ENCODE peak calls at places on chromosomes 12 and 14, in six cellular contexts. One of them, this sample, is unnamed.

GRCh38 chr12:49983892-49984291 is 11.1 kb downstream of the AQP6 start:
- DNase-seq in fibroblast of lung: peak
- DNase-seq in B cell: no peak
- DNase-seq in foreskin fibroblast: peak
- DNase-seq in CD4-positive, alpha-beta T cell: no peak
- DNase-seq in endothelial cell of umbilical vein: peak
- DNase-seq in this sample: no peak

GRCh38 chr12:105272152-105272551 is 36.2 kb upstream of the APPL2 start:
- DNase-seq in CD4-positive, alpha-beta T cell: no peak
- DNase-seq in endothelial cell of umbilical vein: no peak
- DNase-seq in fibroblast of lung: no peak
- DNase-seq in B cell: no peak
- DNase-seq in foreskin fibroblast: no peak
- DNase-seq in this sample: no peak

GRCh38 chr12:110889361-110889760 is 31.0 kb downstream of the MYL2 start:
- DNase-seq in B cell: no peak
- DNase-seq in foreskin fibroblast: no peak
- DNase-seq in endothelial cell of umbilical vein: no peak
- DNase-seq in CD4-positive, alpha-beta T cell: no peak
- DNase-seq in fibroblast of lung: no peak
- DNase-seq in this sample: no peak

GRCh38 chr14:73754911-73755360 is 40.8 kb upstream of the PNMA1 start:
- DNase-seq in endothelial cell of umbilical vein: peak
- DNase-seq in B cell: no peak
- DNase-seq in fibroblast of lung: peak
- DNase-seq in CD4-positive, alpha-beta T cell: no peak
- DNase-seq in foreskin fibroblast: no peak
- DNase-seq in this sample: no peak

GRCh38 chr12:25789520-25789919 is 169.0 kb upstream of the RASSF8 start:
- DNase-seq in foreskin fibroblast: peak
- DNase-seq in CD4-positive, alpha-beta T cell: no peak
- DNase-seq in endothelial cell of umbilical vein: peak
- DNase-seq in fibroblast of lung: peak
- DNase-seq in B cell: no peak
- DNase-seq in this sample: no peak

GRCh38 chr12:53182836-53183235 is 2.1 kb upstream of the CSAD start:
- DNase-seq in foreskin fibroblast: no peak
- DNase-seq in B cell: no peak
- DNase-seq in CD4-positive, alpha-beta T cell: no peak
- DNase-seq in endothelial cell of umbilical vein: peak
- DNase-seq in fibroblast of lung: no peak
- DNase-seq in this sample: no peak

GRCh38 chr12:3366451-3367155 is 124.4 kb upstream of the PRMT8 start:
- DNase-seq in foreskin fibroblast: no peak
- DNase-seq in CD4-positive, alpha-beta T cell: no peak
- DNase-seq in endothelial cell of umbilical vein: no peak
- DNase-seq in B cell: no peak
- DNase-seq in fibroblast of lung: no peak
- DNase-seq in this sample: no peak

GRCh38 chr12:84422340-84422739 is 490.3 kb downstream of the SLC6A15 start:
- DNase-seq in foreskin fibroblast: no peak
- DNase-seq in fibroblast of lung: no peak
- DNase-seq in CD4-positive, alpha-beta T cell: no peak
- DNase-seq in B cell: no peak
- DNase-seq in endothelial cell of umbilical vein: no peak
- DNase-seq in this sample: no peak

GRCh38 chr12:124588689-124589318 is 21.4 kb upstream of the NCOR2 start:
- DNase-seq in fibroblast of lung: peak
- DNase-seq in CD4-positive, alpha-beta T cell: no peak
- DNase-seq in endothelial cell of umbilical vein: peak
- DNase-seq in foreskin fibroblast: peak
- DNase-seq in B cell: no peak
- DNase-seq in this sample: no peak

GRCh38 chr14:60651936-60652673 is 2.8 kb upstream of the SIX1 start:
- DNase-seq in CD4-positive, alpha-beta T cell: no peak
- DNase-seq in foreskin fibroblast: no peak
- DNase-seq in B cell: no peak
- DNase-seq in fibroblast of lung: no peak
- DNase-seq in endothelial cell of umbilical vein: no peak
- DNase-seq in this sample: peak

GRCh38 chr12:64389154-64389553 is 1.4 kb downstream of the C12orf56 start:
- DNase-seq in endothelial cell of umbilical vein: no peak
- DNase-seq in B cell: no peak
- DNase-seq in foreskin fibroblast: no peak
- DNase-seq in CD4-positive, alpha-beta T cell: no peak
- DNase-seq in fibroblast of lung: no peak
- DNase-seq in this sample: no peak

GRCh38 chr14:35362911-35363374 is 41.6 kb downstream of the NFKBIA start:
- DNase-seq in CD4-positive, alpha-beta T cell: no peak
- DNase-seq in endothelial cell of umbilical vein: peak
- DNase-seq in fibroblast of lung: peak
- DNase-seq in foreskin fibroblast: no peak
- DNase-seq in B cell: no peak
- DNase-seq in this sample: no peak

GRCh38 chr12:52672321-52672933 is 7.8 kb downstream of the KRT1 start:
- DNase-seq in CD4-positive, alpha-beta T cell: no peak
- DNase-seq in B cell: no peak
- DNase-seq in endothelial cell of umbilical vein: no peak
- DNase-seq in foreskin fibroblast: no peak
- DNase-seq in fibroblast of lung: peak
- DNase-seq in this sample: no peak

GRCh38 chr12:92312463-92312970 is 166.9 kb upstream of the BTG1 start:
- DNase-seq in endothelial cell of umbilical vein: no peak
- DNase-seq in CD4-positive, alpha-beta T cell: no peak
- DNase-seq in B cell: no peak
- DNase-seq in fibroblast of lung: no peak
- DNase-seq in foreskin fibroblast: no peak
- DNase-seq in this sample: no peak

GRCh38 chr12:116123511-116124258 is 153.8 kb downstream of the MED13L start:
- DNase-seq in endothelial cell of umbilical vein: peak
- DNase-seq in B cell: peak
- DNase-seq in fibroblast of lung: peak
- DNase-seq in foreskin fibroblast: peak
- DNase-seq in CD4-positive, alpha-beta T cell: no peak
- DNase-seq in this sample: peak

GRCh38 chr14:22388669-22389625 is 200.1 kb downstream of the DAD1 start:
- DNase-seq in fibroblast of lung: peak
- DNase-seq in B cell: no peak
- DNase-seq in foreskin fibroblast: peak
- DNase-seq in CD4-positive, alpha-beta T cell: no peak
- DNase-seq in endothelial cell of umbilical vein: no peak
- DNase-seq in this sample: no peak

GRCh38 chr12:48489012-48489411 is 6.7 kb downstream of the C12orf54 start:
- DNase-seq in endothelial cell of umbilical vein: no peak
- DNase-seq in foreskin fibroblast: no peak
- DNase-seq in fibroblast of lung: peak
- DNase-seq in B cell: no peak
- DNase-seq in CD4-positive, alpha-beta T cell: no peak
- DNase-seq in this sample: no peak

GRCh38 chr12:7411343-7411742 is 32.6 kb downstream of the CD163L1 start:
- DNase-seq in foreskin fibroblast: no peak
- DNase-seq in B cell: no peak
- DNase-seq in CD4-positive, alpha-beta T cell: no peak
- DNase-seq in fibroblast of lung: no peak
- DNase-seq in endothelial cell of umbilical vein: no peak
- DNase-seq in this sample: no peak

GRCh38 chr14:74302160-74302628 is 540 bp downstream of the ABCD4 start:
- DNase-seq in B cell: no peak
- DNase-seq in endothelial cell of umbilical vein: peak
- DNase-seq in foreskin fibroblast: peak
- DNase-seq in CD4-positive, alpha-beta T cell: no peak
- DNase-seq in fibroblast of lung: peak
- DNase-seq in this sample: no peak

GRCh38 chr12:6644257-6644596 is 3.0 kb downstream of the ACRBP start:
- DNase-seq in B cell: no peak
- DNase-seq in foreskin fibroblast: no peak
- DNase-seq in endothelial cell of umbilical vein: no peak
- DNase-seq in fibroblast of lung: no peak
- DNase-seq in CD4-positive, alpha-beta T cell: no peak
- DNase-seq in this sample: no peak

GRCh38 chr12:32450768-32451167 is 51.4 kb downstream of the FGD4 start:
- DNase-seq in fibroblast of lung: no peak
- DNase-seq in B cell: no peak
- DNase-seq in endothelial cell of umbilical vein: peak
- DNase-seq in CD4-positive, alpha-beta T cell: no peak
- DNase-seq in foreskin fibroblast: no peak
- DNase-seq in this sample: no peak

GRCh38 chr12:12563529-12563928 is 866 bp upstream of the DUSP16 start:
- DNase-seq in foreskin fibroblast: no peak
- DNase-seq in B cell: no peak
- DNase-seq in CD4-positive, alpha-beta T cell: no peak
- DNase-seq in fibroblast of lung: peak
- DNase-seq in endothelial cell of umbilical vein: peak
- DNase-seq in this sample: no peak

GRCh38 chr12:114430306-114430705 is 24.4 kb upstream of the TBX5 start:
- DNase-seq in foreskin fibroblast: peak
- DNase-seq in endothelial cell of umbilical vein: no peak
- DNase-seq in fibroblast of lung: peak
- DNase-seq in B cell: no peak
- DNase-seq in CD4-positive, alpha-beta T cell: no peak
- DNase-seq in this sample: no peak

GRCh38 chr12:4274960-4275868 is 1.7 kb downstream of the CCND2 start:
- DNase-seq in fibroblast of lung: no peak
- DNase-seq in foreskin fibroblast: no peak
- DNase-seq in B cell: no peak
- DNase-seq in CD4-positive, alpha-beta T cell: no peak
- DNase-seq in endothelial cell of umbilical vein: no peak
- DNase-seq in this sample: no peak

GRCh38 chr12:124599074-124599999 is 31.9 kb upstream of the NCOR2 start:
- DNase-seq in endothelial cell of umbilical vein: no peak
- DNase-seq in B cell: no peak
- DNase-seq in fibroblast of lung: peak
- DNase-seq in CD4-positive, alpha-beta T cell: no peak
- DNase-seq in foreskin fibroblast: peak
- DNase-seq in this sample: no peak

GRCh38 chr12:47886471-47887240 is 18.1 kb downstream of the VDR start:
- DNase-seq in CD4-positive, alpha-beta T cell: no peak
- DNase-seq in endothelial cell of umbilical vein: no peak
- DNase-seq in foreskin fibroblast: no peak
- DNase-seq in B cell: no peak
- DNase-seq in fibroblast of lung: peak
- DNase-seq in this sample: no peak

GRCh38 chr12:2306012-2306411 is 253.2 kb downstream of the CACNA1C start:
- DNase-seq in endothelial cell of umbilical vein: no peak
- DNase-seq in fibroblast of lung: peak
- DNase-seq in B cell: no peak
- DNase-seq in CD4-positive, alpha-beta T cell: no peak
- DNase-seq in foreskin fibroblast: no peak
- DNase-seq in this sample: no peak

GRCh38 chr14:54377501-54377900 is 19.3 kb upstream of the CDKN3 start:
- DNase-seq in fibroblast of lung: no peak
- DNase-seq in endothelial cell of umbilical vein: no peak
- DNase-seq in CD4-positive, alpha-beta T cell: no peak
- DNase-seq in foreskin fibroblast: no peak
- DNase-seq in B cell: no peak
- DNase-seq in this sample: no peak

GRCh38 chr12:115313929-115314328 is 630.0 kb upstream of the TBX3 start:
- DNase-seq in fibroblast of lung: peak
- DNase-seq in foreskin fibroblast: peak
- DNase-seq in endothelial cell of umbilical vein: no peak
- DNase-seq in CD4-positive, alpha-beta T cell: no peak
- DNase-seq in B cell: no peak
- DNase-seq in this sample: no peak

GRCh38 chr12:118164798-118165486 is 29.0 kb downstream of the PEBP1 start:
- DNase-seq in CD4-positive, alpha-beta T cell: no peak
- DNase-seq in endothelial cell of umbilical vein: peak
- DNase-seq in fibroblast of lung: no peak
- DNase-seq in foreskin fibroblast: peak
- DNase-seq in B cell: no peak
- DNase-seq in this sample: peak

GRCh38 chr14:63853831-63854293 is 1.1 kb downstream of the SYNE2 start:
- DNase-seq in B cell: peak
- DNase-seq in foreskin fibroblast: peak
- DNase-seq in CD4-positive, alpha-beta T cell: peak
- DNase-seq in fibroblast of lung: peak
- DNase-seq in endothelial cell of umbilical vein: peak
- DNase-seq in this sample: no peak

GRCh38 chr12:57522887-57523705 is 472 bp downstream of the MBD6 start:
- DNase-seq in CD4-positive, alpha-beta T cell: no peak
- DNase-seq in endothelial cell of umbilical vein: peak
- DNase-seq in B cell: peak
- DNase-seq in foreskin fibroblast: no peak
- DNase-seq in fibroblast of lung: peak
- DNase-seq in this sample: peak
- TF ChIP-seq CTCF in CD4-positive, alpha-beta T cell: no peak
- TF ChIP-seq CTCF in endothelial cell of umbilical vein: peak
- TF ChIP-seq CTCF in B cell: no peak
- TF ChIP-seq CTCF in foreskin fibroblast: no peak
- TF ChIP-seq CTCF in fibroblast of lung: no peak
- TF ChIP-seq CTCF in this sample: no peak

DNA sequence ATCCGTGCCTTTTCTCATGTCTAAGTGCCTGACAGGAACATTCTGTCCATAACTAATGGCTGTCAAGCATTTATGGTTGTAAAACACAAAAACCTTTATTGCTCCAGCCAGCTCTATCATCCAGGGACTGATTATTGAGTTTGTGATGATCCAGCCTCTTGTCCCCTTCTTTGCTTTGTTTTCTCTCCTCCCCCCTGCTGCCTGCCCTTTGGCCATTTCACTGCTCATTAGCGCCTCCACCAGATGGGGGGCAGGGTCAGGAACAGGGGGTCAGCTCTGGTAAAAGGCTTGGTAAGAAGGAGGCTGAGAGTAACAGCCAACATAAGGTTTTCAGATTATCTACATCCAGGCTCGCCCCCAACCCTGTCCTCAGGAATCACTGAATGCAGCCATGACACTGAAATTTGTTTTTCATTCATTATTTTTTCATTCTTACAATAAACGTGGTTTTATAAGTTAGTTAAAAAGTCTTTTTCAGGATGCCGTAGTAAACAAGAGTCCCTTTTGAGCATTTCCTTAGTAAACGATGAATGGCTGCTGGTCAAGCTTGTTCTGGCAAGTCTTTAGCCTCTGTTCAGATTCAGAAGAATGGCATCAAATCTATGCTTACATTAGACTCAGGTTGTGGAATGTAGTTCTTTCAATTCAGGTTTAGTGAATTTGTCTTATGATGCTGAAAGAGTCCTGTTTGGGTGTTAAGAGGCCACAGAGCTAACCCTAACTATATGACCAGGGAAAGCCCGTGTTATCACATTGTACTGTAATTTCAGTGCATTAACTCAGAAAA is 21.7 kb downstream of the HMGA2 start:
- DNase-seq in endothelial cell of umbilical vein: no peak
- DNase-seq in foreskin fibroblast: no peak
- DNase-seq in B cell: no peak
- DNase-seq in CD4-positive, alpha-beta T cell: no peak
- DNase-seq in fibroblast of lung: peak
- DNase-seq in this sample: peak
- TF ChIP-seq CTCF in endothelial cell of umbilical vein: no peak
- TF ChIP-seq CTCF in foreskin fibroblast: no peak
- TF ChIP-seq CTCF in B cell: no peak
- TF ChIP-seq CTCF in CD4-positive, alpha-beta T cell: no peak
- TF ChIP-seq CTCF in fibroblast of lung: peak
- TF ChIP-seq CTCF in this sample: no peak

GRCh38 chr14:106185837-106186233 is 659.5 kb downstream of the TMEM121 start:
- DNase-seq in foreskin fibroblast: no peak
- DNase-seq in CD4-positive, alpha-beta T cell: peak
- DNase-seq in fibroblast of lung: no peak
- DNase-seq in B cell: peak
- DNase-seq in endothelial cell of umbilical vein: no peak
- DNase-seq in this sample: no peak
- TF ChIP-seq CTCF in foreskin fibroblast: no peak
- TF ChIP-seq CTCF in CD4-positive, alpha-beta T cell: peak
- TF ChIP-seq CTCF in fibroblast of lung: no peak
- TF ChIP-seq CTCF in B cell: peak
- TF ChIP-seq CTCF in endothelial cell of umbilical vein: no peak
- TF ChIP-seq CTCF in this sample: no peak

GRCh38 chr14:75675265-75675960 is 14.4 kb downstream of the TTLL5 start:
- DNase-seq in foreskin fibroblast: no peak
- DNase-seq in CD4-positive, alpha-beta T cell: no peak
- DNase-seq in fibroblast of lung: no peak
- DNase-seq in B cell: no peak
- DNase-seq in endothelial cell of umbilical vein: no peak
- DNase-seq in this sample: no peak
- TF ChIP-seq CTCF in foreskin fibroblast: no peak
- TF ChIP-seq CTCF in CD4-positive, alpha-beta T cell: no peak
- TF ChIP-seq CTCF in fibroblast of lung: peak
- TF ChIP-seq CTCF in B cell: no peak
- TF ChIP-seq CTCF in endothelial cell of umbilical vein: no peak
- TF ChIP-seq CTCF in this sample: no peak